ENCODE peak calls at places on chromosomes 2 and 18, in nine cellular contexts. Y is OCI-LY7; J is hepatic stellate cell; N is H4; B is fibroblast of the conjunctiva; S is activated CD4-positive, CD25-positive, alpha-beta regulatory T cell treated with anti-CD3 and anti-CD28 coated beads, Interleukin-2, amount 50 U/mL, for 72 hours; I is activated CD4-positive, alpha-beta T cell treated with anti-CD3 and anti-CD28 coated beads for 24 hours; Z is NK-92 treated with Interleukin-12 subunit alpha and Interleukin-12 subunit beta, amount 100 ng/mL, for 24 hours; H is Calu3. A is an unnamed sample.

GRCh38 chr2:200099271-200099670 is 143.9 kb downstream of the MAIP1 start:
- DNase-seq in Y (no peak), J (no peak), N (no peak), B (no peak), S (no peak), I (no peak), Z (no peak), H (no peak), A (no peak)

GRCh38 chr2:223598994-223599645 is 3.0 kb downstream of the SCG2 start:
- DNase-seq in Y (no peak), J (peak; percentile 41), N (no peak), B (peak; percentile 55), S (no peak), I (no peak), Z (no peak), H (no peak), A (no peak)

GRCh38 chr18:907880-908512 is 3.3 kb downstream of the ADCYAP1 start:
- DNase-seq in Y (no peak), J (no peak), N (no peak), B (no peak), S (no peak), I (no peak), Z (no peak), H (no peak), A (no peak)

GRCh38 chr18:40911582-40912254 is 1043.3 kb upstream of the PIK3C3 start:
- DNase-seq in Y (no peak), J (no peak), N (peak; percentile 30), B (peak; percentile 78), S (no peak), I (no peak), Z (no peak), H (no peak), A (no peak)

GRCh38 chr18:59518705-59519104 is 159.6 kb upstream of the LMAN1 start:
- DNase-seq in Y (no peak), J (no peak), N (no peak), B (no peak), S (no peak), I (no peak), Z (no peak), H (no peak), A (no peak)

GRCh38 chr18:7789853-7790552 is 222.9 kb downstream of the PTPRM start:
- DNase-seq in Y (no peak), J (peak; percentile 28), N (peak; percentile 31), B (peak; percentile 17), S (no peak), I (no peak), Z (no peak), H (peak; percentile 49), A (no peak)

GRCh38 chr2:144332356-144333143 is 187.4 kb downstream of the ZEB2 start:
- DNase-seq in Y (peak; percentile 93), J (peak; percentile 79), N (peak; percentile 84), B (peak; percentile 70), S (peak; percentile 90), I (peak; percentile 81), Z (peak; percentile 95), H (peak; percentile 94), A (peak; percentile 45)

GRCh38 chr2:84782717-84783442 is 98.0 kb downstream of the TRABD2A start:
- DNase-seq in Y (no peak), J (no peak), N (no peak), B (no peak), S (no peak), I (peak; percentile 8), Z (peak; percentile 22), H (no peak), A (no peak)

GRCh38 chr2:72673279-72673678 is 152.6 kb downstream of the EXOC6B start:
- DNase-seq in Y (no peak), J (no peak), N (no peak), B (no peak), S (no peak), I (no peak), Z (no peak), H (peak; percentile 13), A (no peak)

GRCh38 chr2:39416172-39416571 is 20.9 kb downstream of the MAP4K3 start:
- DNase-seq in Y (no peak), J (no peak), N (no peak), B (peak; percentile 50), S (no peak), I (no peak), Z (no peak), H (no peak), A (no peak)

GRCh38 chr18:13234528-13234795 is 15.9 kb downstream of the LDLRAD4 start:
- DNase-seq in Y (no peak), J (no peak), N (no peak), B (no peak), S (no peak), I (no peak), Z (no peak), H (no peak), A (no peak)

GRCh38 chr2:191690327-191690726 is 12.4 kb downstream of the NABP1 start:
- DNase-seq in Y (no peak), J (no peak), N (no peak), B (no peak), S (no peak), I (no peak), Z (no peak), H (no peak), A (no peak)

GRCh38 chr2:70450641-70451250 is 102.9 kb downstream of the TGFA start:
- DNase-seq in Y (no peak), J (no peak), N (no peak), B (no peak), S (no peak), I (no peak), Z (no peak), H (peak; percentile 6), A (no peak)

GRCh38 chr2:54895735-54896134 is 154.5 kb downstream of the RTN4 start:
- DNase-seq in Y (no peak), J (no peak), N (no peak), B (peak; percentile 12), S (no peak), I (no peak), Z (no peak), H (no peak), A (no peak)

GRCh38 chr2:39571197-39571731 is 94.5 kb upstream of the TMEM178A start:
- DNase-seq in Y (no peak), J (no peak), N (no peak), B (peak; percentile 50), S (no peak), I (no peak), Z (no peak), H (no peak), A (no peak)

GRCh38 chr2:1395009-1395408 is 18.3 kb upstream of the TPO start:
- DNase-seq in Y (no peak), J (no peak), N (no peak), B (no peak), S (no peak), I (no peak), Z (no peak), H (no peak), A (no peak)

GRCh38 chr2:219497495-219498279 is 1.0 kb upstream of the GMPPA start:
- DNase-seq in Y (no peak), J (peak; percentile 97), N (peak; percentile 72), B (peak; percentile 60), S (peak; percentile 73), I (no peak), Z (no peak), H (peak; percentile 87), A (peak; percentile 15)

GRCh38 chr2:149065236-149065635 is 26.7 kb downstream of the LYPD6B start:
- DNase-seq in Y (no peak), J (no peak), N (peak; percentile 78), B (no peak), S (no peak), I (no peak), Z (no peak), H (no peak), A (no peak)

GRCh38 chr2:86623549-86624547 is at the start of gene RNF103:
- DNase-seq in Y (peak; percentile 93), J (peak; percentile 88), N (peak; percentile 78), B (peak; percentile 76), S (peak; percentile 96), I (peak; percentile 89), Z (peak; percentile 92), H (peak; percentile 98), A (peak; percentile 50)

GRCh38 chr2:167857406-167857805 is 390.0 kb downstream of the STK39 start:
- DNase-seq in Y (no peak), J (no peak), N (no peak), B (no peak), S (no peak), I (no peak), Z (no peak), H (no peak), A (no peak)